ENCODE peak calls at places on chromosomes 4 and X, in ten cellular contexts. N, E, H, D, U, L, V, B, K and Y are unnamed samples.

GRCh38 chr4:139776235-139776634 is 110.6 kb downstream of the MGST2 start:
- DNase-seq in B (no peak), D (no peak), L (no peak), E (no peak), U (no peak), V (no peak), H (no peak), K (no peak), N (no peak), Y (no peak)

GRCh38 chrX:55342533-55343501 is 78.1 kb upstream of the PAGE3 start:
- DNase-seq in U (peak), V (no peak), D (no peak), B (no peak), H (peak), L (peak), N (peak), K (no peak), E (peak), Y (peak)

GRCh38 chr4:14165253-14165942 is 537.9 kb upstream of the BOD1L1 start:
- DNase-seq in L (no peak), H (no peak), V (no peak), K (no peak), E (no peak), N (no peak), B (no peak), U (no peak), D (no peak), Y (no peak)

GRCh38 chr4:23945521-23946017 is 55.7 kb upstream of the PPARGC1A start:
- DNase-seq in D (peak), L (peak), B (peak), N (peak), U (no peak), K (no peak), V (peak), H (peak), E (no peak), Y (peak)

GRCh38 chrX:139198936-139199335 is 331.6 kb upstream of the F9 start:
- DNase-seq in H (no peak), L (no peak), K (no peak), N (no peak), U (no peak), D (no peak), E (no peak), V (no peak), B (no peak), Y (no peak)

GRCh38 chr4:24073948-24074347 is 184.1 kb upstream of the PPARGC1A start:
- DNase-seq in E (no peak), B (no peak), H (no peak), L (no peak), K (no peak), N (no peak), D (no peak), V (no peak), U (no peak), Y (no peak)

GRCh38 chrX:131677655-131678628 is 134.1 kb downstream of the OR13H1 start:
- DNase-seq in L (peak), E (peak), D (peak), N (peak), B (no peak), H (peak), U (peak), K (no peak), V (peak), Y (peak)

GRCh38 chrX:12949927-12950656 is 24.8 kb upstream of the TMSB4X start:
- DNase-seq in K (peak), L (peak), H (peak), U (no peak), B (no peak), V (peak), E (peak), D (peak), N (peak), Y (no peak)

GRCh38 chr4:185456131-185456530 is 15.4 kb downstream of the CCDC110 start:
- DNase-seq in L (no peak), U (no peak), K (no peak), H (no peak), N (no peak), V (no peak), B (no peak), E (no peak), D (no peak), Y (no peak)

GRCh38 chr4:1249148-1249730 is 309 bp upstream of the CTBP1 start:
- DNase-seq in U (peak), B (no peak), E (peak), H (peak), L (peak), K (peak), N (peak), V (peak), D (peak), Y (peak)

GRCh38 chr4:152828122-152828521 is 48.4 kb downstream of the ARFIP1 start:
- DNase-seq in B (no peak), E (no peak), N (no peak), V (no peak), K (no peak), L (peak), H (no peak), D (no peak), U (no peak), Y (no peak)

GRCh38 chr4:153310793-153311192 is 33.7 kb upstream of the MND1 start:
- DNase-seq in H (no peak), E (no peak), B (no peak), U (no peak), L (no peak), K (no peak), V (no peak), D (no peak), N (no peak), Y (no peak)

GRCh38 chrX:150352581-150352980 is 10.5 kb upstream of the MAMLD1 start:
- DNase-seq in U (no peak), B (no peak), V (no peak), H (peak), D (no peak), N (no peak), K (no peak), E (no peak), L (no peak), Y (no peak)

GRCh38 chr4:142741995-142742394 is 104.1 kb downstream of the INPP4B start:
- DNase-seq in L (no peak), V (no peak), H (peak), D (no peak), K (no peak), B (no peak), E (no peak), U (no peak), N (no peak), Y (no peak)

GRCh38 chr4:81896936-81897335 is 425.2 kb upstream of the RASGEF1B start:
- DNase-seq in L (no peak), U (peak), N (no peak), H (no peak), D (no peak), V (no peak), B (peak), E (no peak), K (no peak), Y (no peak)

GRCh38 chrX:71466979-71467523 is 65.9 kb upstream of the OGT start:
- DNase-seq in U (no peak), E (no peak), D (no peak), L (no peak), N (no peak), K (no peak), V (no peak), H (no peak), B (no peak), Y (no peak)

GRCh38 chrX:39445336-39445735 is 644.1 kb downstream of the MID1IP1 start:
- DNase-seq in V (no peak), K (no peak), U (peak), E (peak), H (no peak), B (no peak), L (no peak), N (peak), D (no peak), Y (no peak)

GRCh38 chr4:104818579-104818978 is 323.9 kb upstream of the CXXC4 start:
- DNase-seq in K (no peak), H (no peak), L (no peak), E (no peak), N (no peak), B (no peak), U (no peak), D (no peak), V (no peak), Y (no peak)

GRCh38 chrX:25343060-25343459 is 327.3 kb upstream of the ARX start:
- DNase-seq in K (no peak), H (no peak), D (no peak), E (no peak), L (no peak), N (no peak), B (no peak), U (no peak), V (no peak), Y (no peak)

GRCh38 chr4:132437117-132437516 is 712.0 kb upstream of the PCDH10 start:
- DNase-seq in V (no peak), K (no peak), L (no peak), E (no peak), H (no peak), U (no peak), B (no peak), N (no peak), D (no peak), Y (no peak)

GRCh38 chr4:61922766-61923165 is 722.6 kb downstream of the ADGRL3 start:
- DNase-seq in U (no peak), H (peak), K (no peak), D (no peak), N (no peak), B (no peak), V (no peak), E (no peak), L (no peak), Y (no peak)

GRCh38 chr4:116942315-116942714 is 143.1 kb downstream of the TRAM1L1 start:
- DNase-seq in E (no peak), L (no peak), H (no peak), D (no peak), V (no peak), U (no peak), B (no peak), K (no peak), N (no peak), Y (no peak)

GRCh38 chr4:128512161-128512560 is 224.5 kb upstream of the PGRMC2 start:
- DNase-seq in E (no peak), B (no peak), N (no peak), U (no peak), D (no peak), K (no peak), L (peak), H (no peak), V (peak), Y (no peak)

GRCh38 chr4:3254302-3255131 is 5.6 kb downstream of the MSANTD1 start:
- DNase-seq in H (no peak), D (no peak), K (no peak), U (no peak), B (no peak), N (no peak), L (no peak), E (no peak), V (no peak), Y (no peak)

GRCh38 chr4:181528570-181529184 is 714.5 kb upstream of the TENM3 start:
- DNase-seq in L (peak), K (peak), B (peak), U (peak), E (peak), N (peak), H (peak), V (peak), D (peak), Y (peak)

GRCh38 chrX:74343970-74344622 is 40.1 kb downstream of the ZCCHC13 start:
- DNase-seq in K (no peak), N (peak), D (peak), B (peak), E (peak), V (peak), H (peak), U (peak), L (peak), Y (peak)

GRCh38 chr4:41120297-41121217 is 93.8 kb downstream of the APBB2 start:
- DNase-seq in U (no peak), K (no peak), L (peak), E (no peak), H (no peak), B (no peak), V (no peak), N (no peak), D (peak), Y (no peak)

GRCh38 chr4:109072595-109072994 is 229.9 kb downstream of the COL25A1 start:
- DNase-seq in U (no peak), E (no peak), D (peak), B (no peak), L (peak), N (no peak), H (peak), V (peak), K (no peak), Y (no peak)

GRCh38 chrX:153582896-153583295 is 16.0 kb downstream of the CCNQ start:
- DNase-seq in H (peak), D (no peak), N (no peak), E (peak), V (no peak), U (peak), L (no peak), K (no peak), B (peak), Y (peak)

GRCh38 chr4:12122316-12122715 is 693.6 kb upstream of the HS3ST1 start:
- DNase-seq in B (no peak), N (no peak), D (no peak), V (no peak), H (no peak), U (no peak), K (no peak), E (no peak), L (no peak), Y (no peak)

GRCh38 chrX:1466232-1466661 is 13.5 kb upstream of the ASMTL start:
- DNase-seq in D (no peak), K (no peak), U (no peak), L (no peak), V (no peak), N (no peak), B (no peak), H (no peak), E (peak), Y (no peak)

GRCh38 chr4:21184788-21185187 is 484.5 kb downstream of the PACRGL start:
- DNase-seq in L (no peak), E (no peak), K (no peak), H (peak), U (no peak), N (no peak), B (no peak), D (no peak), V (no peak), Y (no peak)

GRCh38 chr4:25702848-25703247 is 47.2 kb downstream of the SLC34A2 start:
- DNase-seq in K (no peak), N (peak), U (no peak), D (peak), V (peak), B (peak), E (no peak), L (peak), H (peak), Y (no peak)

GRCh38 chr4:124684301-124684700 is 28.2 kb downstream of the ANKRD50 start:
- DNase-seq in U (no peak), L (no peak), H (peak), B (no peak), D (no peak), E (no peak), K (no peak), V (no peak), N (no peak), Y (no peak)

GRCh38 chrX:106899276-106899675 is 3.9 kb downstream of the RIPPLY1 start:
- DNase-seq in H (no peak), K (no peak), V (no peak), N (no peak), B (no peak), U (no peak), L (no peak), E (no peak), D (no peak), Y (no peak)

GRCh38 chrX:44017726-44018125 is 44.5 kb upstream of the NDP start:
- DNase-seq in U (no peak), H (no peak), L (peak), V (no peak), B (no peak), D (no peak), K (no peak), N (no peak), E (no peak), Y (no peak)

GRCh38 chrX:53421772-53422090 is 723 bp downstream of the SMC1A start:
- DNase-seq in N (peak), L (no peak), D (peak), B (no peak), H (no peak), K (no peak), U (no peak), E (no peak), V (peak), Y (peak)

GRCh38 chrX:138157850-138158249 is 553.7 kb downstream of the FGF13 start:
- DNase-seq in D (no peak), V (no peak), N (no peak), E (no peak), H (no peak), B (no peak), U (no peak), L (no peak), K (no peak), Y (no peak)